ENCODE peak calls at places on chromosomes 12 and 14, in ten cellular contexts. E, D, G, A, S, F, M, H, P and Y are unnamed samples.

GRCh38 chr12:48883305-48884171 is 17.9 kb upstream of the RND1 start:
- DNase-seq in M (peak; percentile 24), G (no peak), D (no peak), S (no peak), A (no peak), E (no peak), P (no peak), H (peak; percentile 6), F (no peak), Y (no peak)

GRCh38 chr12:96359328-96359727 is 40.9 kb downstream of the CDK17 start:
- DNase-seq in P (no peak), H (no peak), S (no peak), D (no peak), E (no peak), F (no peak), A (no peak), M (no peak), G (no peak), Y (no peak)

GRCh38 chr12:47397664-47398281 is 308.1 kb downstream of the RPAP3 start:
- DNase-seq in A (peak; percentile 73), H (peak; percentile 19), S (peak; percentile 20), G (peak; percentile 27), D (peak; percentile 100), F (no peak), E (no peak), M (peak; percentile 76), P (peak; percentile 38), Y (no peak)

GRCh38 chr12:23493690-23494101 is 455.8 kb downstream of the SOX5 start:
- DNase-seq in F (no peak), E (no peak), P (no peak), S (no peak), G (no peak), D (no peak), A (no peak), H (no peak), M (no peak), Y (no peak)

GRCh38 chr14:73645248-73645610 is 443 bp downstream of the DNAL1 start:
- DNase-seq in S (no peak), M (no peak), G (no peak), F (no peak), E (no peak), H (no peak), A (no peak), D (no peak), P (no peak), Y (no peak)

GRCh38 chr12:52867636-52868035 is 18.8 kb upstream of the KRT78 start:
- DNase-seq in D (no peak), A (no peak), F (peak; percentile 13), H (no peak), P (peak; percentile 53), G (no peak), S (no peak), M (no peak), E (no peak), Y (peak; percentile 83)

GRCh38 chr12:94815958-94816357 is 165.6 kb upstream of the TMCC3 start:
- DNase-seq in G (no peak), E (no peak), F (no peak), D (no peak), A (no peak), M (no peak), S (no peak), P (no peak), H (no peak), Y (no peak)

GRCh38 chr14:89813485-89814080 is 140.9 kb downstream of the EFCAB11 start:
- DNase-seq in A (peak; percentile 37), F (no peak), H (no peak), D (no peak), E (no peak), M (peak; percentile 96), G (peak; percentile 56), S (no peak), P (no peak), Y (no peak)

GRCh38 chr14:30861200-30861599 is 13.2 kb upstream of the COCH start:
- DNase-seq in A (no peak), S (no peak), F (no peak), E (no peak), P (no peak), M (no peak), D (no peak), H (no peak), G (no peak), Y (no peak)

GRCh38 chr12:68908076-68908475 is 24.9 kb downstream of the CPM start:
- DNase-seq in F (no peak), P (no peak), D (no peak), S (no peak), H (no peak), M (no peak), G (no peak), A (no peak), E (no peak), Y (no peak)

GRCh38 chr14:68779761-68780323 is 13.0 kb downstream of the ZFP36L1 start:
- DNase-seq in F (no peak), S (no peak), M (peak; percentile 91), P (no peak), G (no peak), D (peak; percentile 58), H (no peak), E (peak; percentile 5), A (peak; percentile 90), Y (no peak)

GRCh38 chr12:53602176-53602942 is 23.8 kb downstream of the ATF7 start:
- DNase-seq in G (no peak), S (no peak), H (no peak), E (no peak), F (no peak), A (no peak), M (no peak), D (no peak), P (no peak), Y (no peak)

GRCh38 chr14:72715215-72715909 is 178.5 kb downstream of the DPF3 start:
- DNase-seq in S (no peak), D (no peak), G (no peak), A (no peak), P (no peak), F (no peak), M (peak; percentile 18), E (no peak), H (no peak), Y (no peak)

GRCh38 chr12:63150255-63151060 is 543 bp downstream of the AVPR1A start:
- DNase-seq in M (no peak), F (no peak), S (no peak), G (no peak), D (peak; percentile 40), E (peak; percentile 50), H (no peak), P (peak; percentile 34), A (no peak), Y (peak; percentile 45)

GRCh38 chr14:26255213-26255612 is 342.6 kb downstream of the NOVA1 start:
- DNase-seq in M (peak; percentile 31), D (no peak), G (no peak), E (peak; percentile 28), F (no peak), H (no peak), S (no peak), P (no peak), A (no peak), Y (no peak)

GRCh38 chr12:116533343-116534248 is 25.6 kb upstream of the MAP1LC3B2 start:
- DNase-seq in P (peak; percentile 66), M (peak; percentile 83), E (peak; percentile 95), H (peak; percentile 80), S (peak; percentile 61), D (peak; percentile 46), F (peak; percentile 64), G (peak; percentile 85), A (peak; percentile 65), Y (peak; percentile 78)